ENCODE peak calls at places on chromosomes 3 and 15, in four cellular contexts. One of them, this sample, is unnamed.

GRCh38 chr3:129228891-129229585 is 20.4 kb upstream of the COPG1 start:
- DNase-seq in ascending aorta: no peak
- DNase-seq in stimulated activated effector memory CD8-positive, alpha-beta T cell treated with anti-CD3 and anti-CD28 coated beads, Interleukin-12 subunit alpha, Interleukin-12 subunit beta, amount 100 ng/mL, for 72 hours: no peak
- DNase-seq in right cardiac atrium: peak
- DNase-seq in this sample: no peak

GRCh38 chr3:151838574-151839312 is 24.8 kb downstream of the AADAC start:
- DNase-seq in ascending aorta: no peak
- DNase-seq in stimulated activated effector memory CD8-positive, alpha-beta T cell treated with anti-CD3 and anti-CD28 coated beads, Interleukin-12 subunit alpha, Interleukin-12 subunit beta, amount 100 ng/mL, for 72 hours: no peak
- DNase-seq in right cardiac atrium: peak
- DNase-seq in this sample: peak

GRCh38 chr3:44198957-44199269 is 42.8 kb upstream of the TOPAZ1 start:
- DNase-seq in right cardiac atrium: no peak
- DNase-seq in ascending aorta: no peak
- DNase-seq in stimulated activated effector memory CD8-positive, alpha-beta T cell treated with anti-CD3 and anti-CD28 coated beads, Interleukin-12 subunit alpha, Interleukin-12 subunit beta, amount 100 ng/mL, for 72 hours: no peak
- DNase-seq in this sample: no peak

GRCh38 chr3:50516048-50516871 is 12.8 kb upstream of the CACNA2D2 start:
- DNase-seq in ascending aorta: no peak
- DNase-seq in stimulated activated effector memory CD8-positive, alpha-beta T cell treated with anti-CD3 and anti-CD28 coated beads, Interleukin-12 subunit alpha, Interleukin-12 subunit beta, amount 100 ng/mL, for 72 hours: no peak
- DNase-seq in right cardiac atrium: peak
- DNase-seq in this sample: no peak

GRCh38 chr15:101710806-101711205 is 13.5 kb downstream of the TARS3 start:
- DNase-seq in right cardiac atrium: no peak
- DNase-seq in ascending aorta: no peak
- DNase-seq in stimulated activated effector memory CD8-positive, alpha-beta T cell treated with anti-CD3 and anti-CD28 coated beads, Interleukin-12 subunit alpha, Interleukin-12 subunit beta, amount 100 ng/mL, for 72 hours: no peak
- DNase-seq in this sample: no peak

GRCh38 chr3:151356791-151357460 is 27.6 kb upstream of the P2RY13 start:
- DNase-seq in stimulated activated effector memory CD8-positive, alpha-beta T cell treated with anti-CD3 and anti-CD28 coated beads, Interleukin-12 subunit alpha, Interleukin-12 subunit beta, amount 100 ng/mL, for 72 hours: no peak
- DNase-seq in right cardiac atrium: no peak
- DNase-seq in ascending aorta: no peak
- DNase-seq in this sample: no peak

GRCh38 chr3:184129012-184129411 is 6.1 kb upstream of the EIF2B5 start:
- DNase-seq in ascending aorta: no peak
- DNase-seq in stimulated activated effector memory CD8-positive, alpha-beta T cell treated with anti-CD3 and anti-CD28 coated beads, Interleukin-12 subunit alpha, Interleukin-12 subunit beta, amount 100 ng/mL, for 72 hours: no peak
- DNase-seq in right cardiac atrium: no peak
- DNase-seq in this sample: no peak

GRCh38 chr15:48869966-48870365 is 8.0 kb upstream of the EID1 start:
- DNase-seq in right cardiac atrium: no peak
- DNase-seq in stimulated activated effector memory CD8-positive, alpha-beta T cell treated with anti-CD3 and anti-CD28 coated beads, Interleukin-12 subunit alpha, Interleukin-12 subunit beta, amount 100 ng/mL, for 72 hours: no peak
- DNase-seq in ascending aorta: no peak
- DNase-seq in this sample: no peak

GRCh38 chr15:92541197-92542190 is 114.1 kb downstream of the FAM174B start:
- DNase-seq in ascending aorta: no peak
- DNase-seq in right cardiac atrium: peak
- DNase-seq in stimulated activated effector memory CD8-positive, alpha-beta T cell treated with anti-CD3 and anti-CD28 coated beads, Interleukin-12 subunit alpha, Interleukin-12 subunit beta, amount 100 ng/mL, for 72 hours: no peak
- DNase-seq in this sample: no peak

GRCh38 chr15:43872416-43873020 is 45.7 kb downstream of the WDR76 start:
- DNase-seq in stimulated activated effector memory CD8-positive, alpha-beta T cell treated with anti-CD3 and anti-CD28 coated beads, Interleukin-12 subunit alpha, Interleukin-12 subunit beta, amount 100 ng/mL, for 72 hours: no peak
- DNase-seq in right cardiac atrium: no peak
- DNase-seq in ascending aorta: no peak
- DNase-seq in this sample: peak

GRCh38 chr15:65365229-65365628 is 12.6 kb downstream of the IGDCC3 start:
- DNase-seq in stimulated activated effector memory CD8-positive, alpha-beta T cell treated with anti-CD3 and anti-CD28 coated beads, Interleukin-12 subunit alpha, Interleukin-12 subunit beta, amount 100 ng/mL, for 72 hours: no peak
- DNase-seq in right cardiac atrium: no peak
- DNase-seq in ascending aorta: no peak
- DNase-seq in this sample: no peak

GRCh38 chr15:77493324-77493907 is 72.7 kb downstream of the HMG20A start:
- DNase-seq in stimulated activated effector memory CD8-positive, alpha-beta T cell treated with anti-CD3 and anti-CD28 coated beads, Interleukin-12 subunit alpha, Interleukin-12 subunit beta, amount 100 ng/mL, for 72 hours: no peak
- DNase-seq in ascending aorta: no peak
- DNase-seq in right cardiac atrium: no peak
- DNase-seq in this sample: no peak

GRCh38 chr3:71066356-71066755 is 517.2 kb downstream of the FOXP1 start:
- DNase-seq in stimulated activated effector memory CD8-positive, alpha-beta T cell treated with anti-CD3 and anti-CD28 coated beads, Interleukin-12 subunit alpha, Interleukin-12 subunit beta, amount 100 ng/mL, for 72 hours: no peak
- DNase-seq in ascending aorta: no peak
- DNase-seq in right cardiac atrium: no peak
- DNase-seq in this sample: no peak

GRCh38 chr15:40969363-40969762 is 16.1 kb downstream of the CHAC1 start:
- DNase-seq in ascending aorta: no peak
- DNase-seq in right cardiac atrium: no peak
- DNase-seq in stimulated activated effector memory CD8-positive, alpha-beta T cell treated with anti-CD3 and anti-CD28 coated beads, Interleukin-12 subunit alpha, Interleukin-12 subunit beta, amount 100 ng/mL, for 72 hours: no peak
- DNase-seq in this sample: no peak

GRCh38 chr3:196399485-196399945 is 32.7 kb downstream of the UBXN7 start:
- DNase-seq in right cardiac atrium: no peak
- DNase-seq in stimulated activated effector memory CD8-positive, alpha-beta T cell treated with anti-CD3 and anti-CD28 coated beads, Interleukin-12 subunit alpha, Interleukin-12 subunit beta, amount 100 ng/mL, for 72 hours: no peak
- DNase-seq in ascending aorta: no peak
- DNase-seq in this sample: no peak

GRCh38 chr15:77015651-77016320 is 20.9 kb downstream of the PSTPIP1 start:
- DNase-seq in right cardiac atrium: no peak
- DNase-seq in stimulated activated effector memory CD8-positive, alpha-beta T cell treated with anti-CD3 and anti-CD28 coated beads, Interleukin-12 subunit alpha, Interleukin-12 subunit beta, amount 100 ng/mL, for 72 hours: no peak
- DNase-seq in ascending aorta: no peak
- DNase-seq in this sample: no peak

GRCh38 chr3:141845407-141846049 is 30.9 kb upstream of the ATP1B3 start:
- DNase-seq in stimulated activated effector memory CD8-positive, alpha-beta T cell treated with anti-CD3 and anti-CD28 coated beads, Interleukin-12 subunit alpha, Interleukin-12 subunit beta, amount 100 ng/mL, for 72 hours: no peak
- DNase-seq in ascending aorta: no peak
- DNase-seq in right cardiac atrium: no peak
- DNase-seq in this sample: no peak

GRCh38 chr3:43076857-43077256 is 29.0 kb downstream of the POMGNT2 start:
- DNase-seq in stimulated activated effector memory CD8-positive, alpha-beta T cell treated with anti-CD3 and anti-CD28 coated beads, Interleukin-12 subunit alpha, Interleukin-12 subunit beta, amount 100 ng/mL, for 72 hours: no peak
- DNase-seq in right cardiac atrium: peak
- DNase-seq in ascending aorta: no peak
- DNase-seq in this sample: no peak

This sample was measured in NCI-H1930.